ENCODE peak calls at places on chromosomes 5 and 9, in six cellular contexts. J is endothelial cell of umbilical vein, B is GM12878, S is K562, D is HepG2, N is NB4. Q is an unnamed sample.

GRCh38 chr5:176533894-176534611 is 3.1 kb downstream of the RNF44 start:
- DNase-seq in J (peak; percentile 44), B (no peak), S (no peak), D (peak; percentile 71), N (peak; percentile 76), Q (peak; percentile 51)

GRCh38 chr9:114371986-114372917 is 15.5 kb downstream of the AKNA start:
- DNase-seq in J (peak; percentile 13), B (no peak), S (no peak), D (no peak), N (peak; percentile 83), Q (no peak)

GRCh38 chr5:39021413-39021812 is 52.8 kb downstream of the RICTOR start:
- DNase-seq in J (no peak), B (no peak), S (peak; percentile 40), D (no peak), N (no peak), Q (no peak)

GRCh38 chr9:9142001-9142400 is 1342.4 kb upstream of the DMAC1 start:
- DNase-seq in J (no peak), B (no peak), S (no peak), D (no peak), N (no peak), Q (no peak)

GRCh38 chr5:140142802-140143201 is 17.1 kb downstream of the IGIP start:
- DNase-seq in J (no peak), B (no peak), S (no peak), D (no peak), N (no peak), Q (no peak)

GRCh38 chr5:8520922-8521321 is 652.0 kb downstream of the MTRR start:
- DNase-seq in J (no peak), B (no peak), S (no peak), D (no peak), N (no peak), Q (no peak)

GRCh38 chr5:2895196-2895595 is 143.7 kb upstream of the IRX2 start:
- DNase-seq in J (no peak), B (no peak), S (no peak), D (no peak), N (no peak), Q (no peak)

GRCh38 chr5:170382790-170383189 is 6.4 kb downstream of the KCNMB1 start:
- DNase-seq in J (no peak), B (no peak), S (no peak), D (no peak), N (no peak), Q (no peak)

GRCh38 chr5:117246386-117246785 is 671.8 kb upstream of the SEMA6A start:
- DNase-seq in J (no peak), B (no peak), S (no peak), D (no peak), N (no peak), Q (no peak)

GRCh38 chr9:13013976-13014375 is 239.2 kb downstream of the LURAP1L start:
- DNase-seq in J (peak; percentile 69), B (no peak), S (no peak), D (no peak), N (no peak), Q (no peak)

GRCh38 chr5:51644976-51645375 is 261.7 kb downstream of the ISL1 start:
- DNase-seq in J (no peak), B (no peak), S (no peak), D (no peak), N (no peak), Q (no peak)

GRCh38 chr9:8534828-8535227 is 735.2 kb upstream of the DMAC1 start:
- DNase-seq in J (no peak), B (no peak), S (no peak), D (no peak), N (no peak), Q (no peak)

GRCh38 chr5:74903165-74903787 is 37.1 kb upstream of the FAM169A start:
- DNase-seq in J (no peak), B (no peak), S (peak; percentile 35), D (peak; percentile 66), N (no peak), Q (peak; percentile 57)

GRCh38 chr5:79535477-79536192 is 21.7 kb upstream of the HOMER1 start:
- DNase-seq in J (no peak), B (no peak), S (no peak), D (peak; percentile 87), N (no peak), Q (no peak)

GRCh38 chr5:43191740-43192557 is at the start of gene NIM1K:
- DNase-seq in J (peak; percentile 23), B (no peak), S (no peak), D (peak; percentile 58), N (peak; percentile 60), Q (peak; percentile 32)

GRCh38 chr5:10352404-10353240 is 873 bp upstream of the MARCHF6 start:
- DNase-seq in J (no peak), B (peak; percentile 28), S (peak; percentile 75), D (peak; percentile 23), N (peak; percentile 97), Q (no peak)

GRCh38 chr5:133384903-133385302 is 227.4 kb downstream of the FSTL4 start:
- DNase-seq in J (no peak), B (no peak), S (no peak), D (no peak), N (no peak), Q (no peak)

GRCh38 chr9:131997076-131997475 is 82.6 kb downstream of the MED27 start:
- DNase-seq in J (no peak), B (no peak), S (no peak), D (no peak), N (no peak), Q (no peak)

GRCh38 chr9:35790025-35790384 is 1.4 kb upstream of the NPR2 start:
- DNase-seq in J (no peak), B (no peak), S (no peak), D (no peak), N (no peak), Q (no peak)

GRCh38 chr5:58358436-58358835 is 101.5 kb downstream of the PLK2 start:
- DNase-seq in J (no peak), B (no peak), S (no peak), D (no peak), N (no peak), Q (no peak)

GRCh38 chr5:94174748-94175411 is 433.5 kb upstream of the POU5F2 start:
- DNase-seq in J (no peak), B (no peak), S (no peak), D (no peak), N (no peak), Q (no peak)

GRCh38 chr9:34463098-34463900 is 4.7 kb downstream of the DNAI1 start:
- DNase-seq in J (no peak), B (no peak), S (peak; percentile 19), D (no peak), N (peak; percentile 57), Q (peak; percentile 11)

GRCh38 chr5:96247097-96247675 is 185.9 kb downstream of the PCSK1 start:
- DNase-seq in J (peak; percentile 26), B (no peak), S (no peak), D (no peak), N (no peak), Q (no peak)

GRCh38 chr5:169988947-169989346 is 8.7 kb upstream of the INSYN2B start:
- DNase-seq in J (peak; percentile 75), B (no peak), S (no peak), D (no peak), N (no peak), Q (peak; percentile 63)

GRCh38 chr5:176133877-176134276 is 104.3 kb upstream of the SIMC1 start:
- DNase-seq in J (no peak), B (no peak), S (no peak), D (no peak), N (no peak), Q (no peak)

GRCh38 chr9:69627301-69627700 is 44.9 kb downstream of the APBA1 start:
- DNase-seq in J (no peak), B (no peak), S (no peak), D (no peak), N (no peak), Q (no peak)

GRCh38 chr9:69637801-69638200 is 34.4 kb downstream of the APBA1 start:
- DNase-seq in J (peak; percentile 16), B (no peak), S (no peak), D (no peak), N (no peak), Q (no peak)

GRCh38 chr9:69637193-69637592 is 35.0 kb downstream of the APBA1 start:
- DNase-seq in J (no peak), B (no peak), S (no peak), D (no peak), N (no peak), Q (no peak)

GRCh38 chr9:69633716-69634115 is 38.5 kb downstream of the APBA1 start:
- DNase-seq in J (no peak), B (no peak), S (no peak), D (no peak), N (no peak), Q (no peak)

GRCh38 chr9:69632768-69633167 is 39.4 kb downstream of the APBA1 start:
- DNase-seq in J (no peak), B (no peak), S (no peak), D (no peak), N (no peak), Q (no peak)
- TF ChIP-seq MYC in J (no peak), B (no peak), S (no peak), D (no peak), N (no peak), Q (no peak)

GRCh38 chr5:151924564-151925395 is at the start of gene GLRA1:
- DNase-seq in J (peak; percentile 28), B (no peak), S (peak; percentile 66), D (peak; percentile 24), N (peak; percentile 65), Q (peak; percentile 31)
- TF ChIP-seq MYC in J (no peak), B (no peak), S (no peak), D (peak; percentile 92), N (no peak), Q (no peak)

DNA sequence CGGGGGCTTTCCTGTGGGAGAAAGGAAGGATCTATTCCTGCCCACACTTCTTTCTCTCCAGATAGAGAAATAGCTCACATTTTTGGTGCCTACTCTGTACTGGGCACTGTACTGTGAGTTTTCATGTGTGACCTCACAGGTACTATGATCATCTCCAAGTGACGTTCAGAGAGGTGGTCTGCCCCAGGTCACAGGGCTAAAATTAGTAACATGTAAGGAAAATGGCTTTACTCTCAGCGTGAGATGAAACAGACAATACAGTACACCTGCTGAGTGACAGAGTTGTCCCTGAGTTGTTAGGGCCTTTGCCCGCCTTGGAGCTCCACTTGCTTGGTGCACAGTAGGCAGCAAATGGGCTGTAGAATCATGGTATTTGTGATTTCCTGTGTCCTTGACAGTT is 306.1 kb upstream of the DMRT1 start:
- DNase-seq in J (no peak), B (no peak), S (no peak), D (no peak), N (no peak), Q (no peak)
- TF ChIP-seq MYC in J (no peak), B (no peak), S (no peak), D (no peak), N (no peak), Q (no peak)

GRCh38 chr5:148176480-148176879 is 8.1 kb downstream of the SPINK14 start:
- DNase-seq in J (no peak), B (no peak), S (no peak), D (no peak), N (no peak), Q (no peak)
- TF ChIP-seq MYC in J (no peak), B (no peak), S (no peak), D (no peak), N (no peak), Q (no peak)

Q was measured in A549.